ENCODE peak calls at places on chromosomes 5 and 9, in six cellular contexts. One of them, this sample, is unnamed.

GRCh38 chr9:15070716-15071115 is 160.5 kb upstream of the FREM1 start:
- DNase-seq in AG04450: no peak
- DNase-seq in right atrium auricular region: no peak
- DNase-seq in fibroblast of pulmonary artery: no peak
- DNase-seq in thyroid gland: no peak
- DNase-seq in GM23248: no peak
- DNase-seq in this sample: no peak

GRCh38 chr5:166710275-166710674 is 1581.2 kb upstream of the WWC1 start:
- DNase-seq in AG04450: no peak
- DNase-seq in right atrium auricular region: no peak
- DNase-seq in fibroblast of pulmonary artery: peak
- DNase-seq in thyroid gland: no peak
- DNase-seq in GM23248: no peak
- DNase-seq in this sample: peak

GRCh38 chr5:104800440-104801048 is 1238.0 kb upstream of the NUDT12 start:
- DNase-seq in AG04450: no peak
- DNase-seq in right atrium auricular region: no peak
- DNase-seq in fibroblast of pulmonary artery: no peak
- DNase-seq in thyroid gland: no peak
- DNase-seq in GM23248: no peak
- DNase-seq in this sample: no peak

GRCh38 chr5:171842006-171842776 is 56.6 kb downstream of the SMIM23 start:
- DNase-seq in AG04450: no peak
- DNase-seq in right atrium auricular region: no peak
- DNase-seq in fibroblast of pulmonary artery: no peak
- DNase-seq in thyroid gland: peak
- DNase-seq in GM23248: peak
- DNase-seq in this sample: no peak

GRCh38 chr5:74552101-74552500 is 88.4 kb downstream of the ENC1 start:
- DNase-seq in AG04450: no peak
- DNase-seq in right atrium auricular region: no peak
- DNase-seq in fibroblast of pulmonary artery: no peak
- DNase-seq in thyroid gland: no peak
- DNase-seq in GM23248: no peak
- DNase-seq in this sample: no peak

GRCh38 chr5:16774806-16775205 is 158.0 kb upstream of the RETREG1 start:
- DNase-seq in AG04450: peak
- DNase-seq in right atrium auricular region: no peak
- DNase-seq in fibroblast of pulmonary artery: no peak
- DNase-seq in thyroid gland: no peak
- DNase-seq in GM23248: no peak
- DNase-seq in this sample: no peak

GRCh38 chr9:94861589-94862241 is 135.2 kb downstream of the AOPEP start:
- DNase-seq in AG04450: peak
- DNase-seq in right atrium auricular region: no peak
- DNase-seq in fibroblast of pulmonary artery: peak
- DNase-seq in thyroid gland: no peak
- DNase-seq in GM23248: peak
- DNase-seq in this sample: no peak

GRCh38 chr5:94021246-94021645 is 279.8 kb upstream of the POU5F2 start:
- DNase-seq in AG04450: no peak
- DNase-seq in right atrium auricular region: no peak
- DNase-seq in fibroblast of pulmonary artery: peak
- DNase-seq in thyroid gland: no peak
- DNase-seq in GM23248: peak
- DNase-seq in this sample: peak

GRCh38 chr5:172410839-172411238 is 43.5 kb downstream of the SH3PXD2B start:
- DNase-seq in AG04450: no peak
- DNase-seq in right atrium auricular region: no peak
- DNase-seq in fibroblast of pulmonary artery: peak
- DNase-seq in thyroid gland: no peak
- DNase-seq in GM23248: peak
- DNase-seq in this sample: peak

GRCh38 chr9:114722937-114723620 is 41.1 kb upstream of the TEX48 start:
- DNase-seq in AG04450: no peak
- DNase-seq in right atrium auricular region: no peak
- DNase-seq in fibroblast of pulmonary artery: no peak
- DNase-seq in thyroid gland: no peak
- DNase-seq in GM23248: peak
- DNase-seq in this sample: no peak

GRCh38 chr5:40679998-40680681 is 425 bp downstream of the PTGER4 start:
- DNase-seq in AG04450: no peak
- DNase-seq in right atrium auricular region: no peak
- DNase-seq in fibroblast of pulmonary artery: no peak
- DNase-seq in thyroid gland: peak
- DNase-seq in GM23248: no peak
- DNase-seq in this sample: no peak

GRCh38 chr5:75042511-75042910 is 9.8 kb downstream of the GCNT4 start:
- DNase-seq in AG04450: no peak
- DNase-seq in right atrium auricular region: no peak
- DNase-seq in fibroblast of pulmonary artery: no peak
- DNase-seq in thyroid gland: no peak
- DNase-seq in GM23248: no peak
- DNase-seq in this sample: peak

GRCh38 chr5:75067434-75067833 is 15.1 kb upstream of the GCNT4 start:
- DNase-seq in AG04450: no peak
- DNase-seq in right atrium auricular region: no peak
- DNase-seq in fibroblast of pulmonary artery: no peak
- DNase-seq in thyroid gland: no peak
- DNase-seq in GM23248: no peak
- DNase-seq in this sample: no peak

GRCh38 chr9:92786298-92786697 is 21.7 kb upstream of the BICD2 start:
- DNase-seq in AG04450: no peak
- DNase-seq in right atrium auricular region: no peak
- DNase-seq in fibroblast of pulmonary artery: no peak
- DNase-seq in thyroid gland: no peak
- DNase-seq in GM23248: no peak
- DNase-seq in this sample: no peak

GRCh38 chr5:102910240-102911226 is 155.4 kb downstream of the PAM start:
- DNase-seq in AG04450: peak
- DNase-seq in right atrium auricular region: no peak
- DNase-seq in fibroblast of pulmonary artery: no peak
- DNase-seq in thyroid gland: peak
- DNase-seq in GM23248: peak
- DNase-seq in this sample: peak

GRCh38 chr5:91142819-91143218 is 240.3 kb downstream of the ARRDC3 start:
- DNase-seq in AG04450: no peak
- DNase-seq in right atrium auricular region: no peak
- DNase-seq in fibroblast of pulmonary artery: no peak
- DNase-seq in thyroid gland: no peak
- DNase-seq in GM23248: no peak
- DNase-seq in this sample: no peak

GRCh38 chr5:150295172-150295611 is 5.6 kb upstream of the CAMK2A start:
- DNase-seq in AG04450: no peak
- DNase-seq in right atrium auricular region: no peak
- DNase-seq in fibroblast of pulmonary artery: peak
- DNase-seq in thyroid gland: peak
- DNase-seq in GM23248: peak
- DNase-seq in this sample: peak

GRCh38 chr5:64854855-64855254 is 86.1 kb downstream of the CWC27 start:
- DNase-seq in AG04450: no peak
- DNase-seq in right atrium auricular region: no peak
- DNase-seq in fibroblast of pulmonary artery: no peak
- DNase-seq in thyroid gland: no peak
- DNase-seq in GM23248: peak
- DNase-seq in this sample: no peak

GRCh38 chr5:38466444-38467189 is 89.8 kb downstream of the LIFR start:
- DNase-seq in AG04450: no peak
- DNase-seq in right atrium auricular region: peak
- DNase-seq in fibroblast of pulmonary artery: peak
- DNase-seq in thyroid gland: peak
- DNase-seq in GM23248: peak
- DNase-seq in this sample: peak

GRCh38 chr5:108345541-108346171 is 36.2 kb downstream of the FBXL17 start:
- DNase-seq in AG04450: peak
- DNase-seq in right atrium auricular region: no peak
- DNase-seq in fibroblast of pulmonary artery: peak
- DNase-seq in thyroid gland: no peak
- DNase-seq in GM23248: peak
- DNase-seq in this sample: peak

GRCh38 chr9:36728651-36729520 is 156.2 kb downstream of the MELK start:
- DNase-seq in AG04450: peak
- DNase-seq in right atrium auricular region: no peak
- DNase-seq in fibroblast of pulmonary artery: peak
- DNase-seq in thyroid gland: peak
- DNase-seq in GM23248: peak
- DNase-seq in this sample: peak

GRCh38 chr9:131276107-131276888 is at the start of gene FAM78A:
- DNase-seq in AG04450: no peak
- DNase-seq in right atrium auricular region: no peak
- DNase-seq in fibroblast of pulmonary artery: no peak
- DNase-seq in thyroid gland: no peak
- DNase-seq in GM23248: peak
- DNase-seq in this sample: no peak

GRCh38 chr5:1431021-1431811 is 14.0 kb downstream of the SLC6A3 start:
- DNase-seq in AG04450: no peak
- DNase-seq in right atrium auricular region: no peak
- DNase-seq in fibroblast of pulmonary artery: no peak
- DNase-seq in thyroid gland: no peak
- DNase-seq in GM23248: no peak
- DNase-seq in this sample: no peak

GRCh38 chr9:107700902-107701301 is 211.3 kb upstream of the KLF4 start:
- DNase-seq in AG04450: no peak
- DNase-seq in right atrium auricular region: no peak
- DNase-seq in fibroblast of pulmonary artery: no peak
- DNase-seq in thyroid gland: no peak
- DNase-seq in GM23248: peak
- DNase-seq in this sample: no peak

GRCh38 chr9:94445846-94446245 is 109.0 kb upstream of the PCAT7 start:
- DNase-seq in AG04450: no peak
- DNase-seq in right atrium auricular region: no peak
- DNase-seq in fibroblast of pulmonary artery: no peak
- DNase-seq in thyroid gland: peak
- DNase-seq in GM23248: no peak
- DNase-seq in this sample: peak

DNA sequence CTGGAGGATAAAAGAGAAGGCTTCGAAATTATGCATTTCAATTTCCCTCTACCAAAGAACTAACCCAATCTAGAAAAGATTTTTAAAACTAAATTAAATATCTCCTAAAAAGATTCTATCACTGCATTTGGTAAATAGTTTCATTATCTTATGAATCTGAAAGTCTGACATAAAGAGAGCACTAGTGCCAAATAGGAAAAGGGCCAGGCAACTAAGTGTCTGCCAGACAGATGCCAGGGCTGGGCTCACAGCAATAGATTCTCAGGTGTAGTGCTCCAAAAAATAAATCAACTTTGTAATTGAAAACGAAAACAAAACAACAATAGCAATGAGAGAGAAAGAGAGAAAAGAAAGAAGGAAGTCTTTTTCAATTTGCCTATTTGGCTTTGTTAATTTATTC is 157.7 kb upstream of the GNA14 start:
- DNase-seq in AG04450: no peak
- DNase-seq in right atrium auricular region: no peak
- DNase-seq in fibroblast of pulmonary artery: no peak
- DNase-seq in thyroid gland: no peak
- DNase-seq in GM23248: no peak
- DNase-seq in this sample: no peak
- H3K4me3 ChIP-seq in AG04450: no peak
- H3K4me3 ChIP-seq in right atrium auricular region: no peak
- H3K4me3 ChIP-seq in fibroblast of pulmonary artery: no peak
- H3K4me3 ChIP-seq in thyroid gland: no peak
- H3K4me3 ChIP-seq in GM23248: no peak
- H3K4me3 ChIP-seq in this sample: no peak

GRCh38 chr5:31736127-31736526 is 97.2 kb downstream of the PDZD2 start:
- DNase-seq in AG04450: no peak
- DNase-seq in right atrium auricular region: no peak
- DNase-seq in fibroblast of pulmonary artery: no peak
- DNase-seq in thyroid gland: no peak
- DNase-seq in GM23248: no peak
- DNase-seq in this sample: no peak

GRCh38 chr5:31743678-31744077 is 104.7 kb downstream of the PDZD2 start:
- DNase-seq in AG04450: no peak
- DNase-seq in right atrium auricular region: no peak
- DNase-seq in fibroblast of pulmonary artery: no peak
- DNase-seq in thyroid gland: no peak
- DNase-seq in GM23248: no peak
- DNase-seq in this sample: no peak

GRCh38 chr5:31733365-31733764 is 94.4 kb downstream of the PDZD2 start:
- DNase-seq in AG04450: no peak
- DNase-seq in right atrium auricular region: no peak
- DNase-seq in fibroblast of pulmonary artery: no peak
- DNase-seq in thyroid gland: no peak
- DNase-seq in GM23248: no peak
- DNase-seq in this sample: no peak

GRCh38 chr5:31741496-31741895 is 102.6 kb downstream of the PDZD2 start:
- DNase-seq in AG04450: no peak
- DNase-seq in right atrium auricular region: no peak
- DNase-seq in fibroblast of pulmonary artery: no peak
- DNase-seq in thyroid gland: peak
- DNase-seq in GM23248: no peak
- DNase-seq in this sample: no peak

GRCh38 chr5:31738199-31738598 is 99.3 kb downstream of the PDZD2 start:
- DNase-seq in AG04450: no peak
- DNase-seq in right atrium auricular region: no peak
- DNase-seq in fibroblast of pulmonary artery: no peak
- DNase-seq in thyroid gland: no peak
- DNase-seq in GM23248: no peak
- DNase-seq in this sample: no peak
- H3K4me3 ChIP-seq in AG04450: no peak
- H3K4me3 ChIP-seq in right atrium auricular region: no peak
- H3K4me3 ChIP-seq in fibroblast of pulmonary artery: no peak
- H3K4me3 ChIP-seq in thyroid gland: no peak
- H3K4me3 ChIP-seq in GM23248: no peak
- H3K4me3 ChIP-seq in this sample: no peak

GRCh38 chr5:177610770-177611445 is 11.0 kb downstream of the B4GALT7 start:
- DNase-seq in AG04450: no peak
- DNase-seq in right atrium auricular region: peak
- DNase-seq in fibroblast of pulmonary artery: no peak
- DNase-seq in thyroid gland: no peak
- DNase-seq in GM23248: no peak
- DNase-seq in this sample: no peak
- H3K4me3 ChIP-seq in AG04450: no peak
- H3K4me3 ChIP-seq in right atrium auricular region: no peak
- H3K4me3 ChIP-seq in fibroblast of pulmonary artery: no peak
- H3K4me3 ChIP-seq in thyroid gland: no peak
- H3K4me3 ChIP-seq in GM23248: no peak
- H3K4me3 ChIP-seq in this sample: no peak

GRCh38 chr5:122367445-122367844 is 55.4 kb downstream of the SNCAIP start:
- DNase-seq in AG04450: no peak
- DNase-seq in right atrium auricular region: no peak
- DNase-seq in fibroblast of pulmonary artery: no peak
- DNase-seq in thyroid gland: no peak
- DNase-seq in GM23248: no peak
- DNase-seq in this sample: no peak

GRCh38 chr5:122368845-122369244 is 56.8 kb downstream of the SNCAIP start:
- DNase-seq in AG04450: no peak
- DNase-seq in right atrium auricular region: no peak
- DNase-seq in fibroblast of pulmonary artery: no peak
- DNase-seq in thyroid gland: no peak
- DNase-seq in GM23248: no peak
- DNase-seq in this sample: no peak

GRCh38 chr5:122371511-122372151 is 59.6 kb downstream of the SNCAIP start:
- DNase-seq in AG04450: no peak
- DNase-seq in right atrium auricular region: no peak
- DNase-seq in fibroblast of pulmonary artery: no peak
- DNase-seq in thyroid gland: no peak
- DNase-seq in GM23248: no peak
- DNase-seq in this sample: no peak

GRCh38 chr5:122366501-122366900 is 54.5 kb downstream of the SNCAIP start:
- DNase-seq in AG04450: no peak
- DNase-seq in right atrium auricular region: no peak
- DNase-seq in fibroblast of pulmonary artery: peak
- DNase-seq in thyroid gland: no peak
- DNase-seq in GM23248: no peak
- DNase-seq in this sample: no peak

GRCh38 chr5:122369416-122369815 is 57.4 kb downstream of the SNCAIP start:
- DNase-seq in AG04450: no peak
- DNase-seq in right atrium auricular region: no peak
- DNase-seq in fibroblast of pulmonary artery: no peak
- DNase-seq in thyroid gland: no peak
- DNase-seq in GM23248: no peak
- DNase-seq in this sample: no peak
- H3K4me3 ChIP-seq in AG04450: no peak
- H3K4me3 ChIP-seq in right atrium auricular region: no peak
- H3K4me3 ChIP-seq in fibroblast of pulmonary artery: no peak
- H3K4me3 ChIP-seq in thyroid gland: no peak
- H3K4me3 ChIP-seq in GM23248: no peak
- H3K4me3 ChIP-seq in this sample: no peak

This sample was measured in astrocyte of the spinal cord.